ENCODE peak calls at places on chromosomes 2 and 18, in eight cellular contexts. E is CD8-positive, alpha-beta T cell; P is IMR-90; O is coronary artery; W is esophagus squamous epithelium; C is AG09309; R is upper lobe of right lung; A is endodermal cell. F is an unnamed sample.

GRCh38 chr2:262117-262516 is 1.7 kb downstream of the SH3YL1 start:
- DNase-seq in E (no peak), P (no peak), O (no peak), W (no peak), C (no peak), R (no peak), A (no peak), F (no peak)

GRCh38 chr2:217095511-217096205 is 235.8 kb upstream of the TNP1 start:
- DNase-seq in E (no peak), P (no peak), O (no peak), W (no peak), C (no peak), R (no peak), A (no peak), F (no peak)

GRCh38 chr2:70089220-70089945 is 2.1 kb downstream of the PCBP1 start:
- DNase-seq in E (no peak), P (no peak), O (no peak), W (no peak), C (no peak), R (no peak), A (peak; percentile 84), F (peak; percentile 20)

GRCh38 chr2:53740170-53740569 is 27.4 kb upstream of the CHAC2 start:
- DNase-seq in E (no peak), P (peak; percentile 64), O (no peak), W (no peak), C (no peak), R (no peak), A (no peak), F (peak; percentile 52)

GRCh38 chr2:120673571-120674061 is 62.1 kb upstream of the GLI2 start:
- DNase-seq in E (no peak), P (no peak), O (peak; percentile 40), W (no peak), C (no peak), R (no peak), A (no peak), F (no peak)

GRCh38 chr2:134056226-134056625 is 197.6 kb upstream of the MGAT5 start:
- DNase-seq in E (no peak), P (no peak), O (no peak), W (no peak), C (no peak), R (no peak), A (no peak), F (no peak)

GRCh38 chr18:77131100-77131651 is 1.4 kb downstream of the MBP start:
- DNase-seq in E (no peak), P (no peak), O (no peak), W (no peak), C (no peak), R (peak; percentile 89), A (no peak), F (peak; percentile 43)

GRCh38 chr2:108588070-108588668 is 53.9 kb downstream of the LIMS1 start:
- DNase-seq in E (no peak), P (no peak), O (no peak), W (no peak), C (no peak), R (no peak), A (no peak), F (peak; percentile 43)

GRCh38 chr2:180991820-180992219 is 11.4 kb downstream of the UBE2E3 start:
- DNase-seq in E (no peak), P (no peak), O (no peak), W (no peak), C (no peak), R (no peak), A (no peak), F (no peak)

GRCh38 chr2:180992994-180993393 is 12.6 kb downstream of the UBE2E3 start:
- DNase-seq in E (no peak), P (no peak), O (no peak), W (no peak), C (no peak), R (no peak), A (no peak), F (no peak)

GRCh38 chr2:180990337-180990736 is 9.9 kb downstream of the UBE2E3 start:
- DNase-seq in E (no peak), P (no peak), O (no peak), W (no peak), C (no peak), R (no peak), A (no peak), F (peak; percentile 38)

GRCh38 chr2:180990794-180991193 is 10.4 kb downstream of the UBE2E3 start:
- DNase-seq in E (no peak), P (no peak), O (no peak), W (no peak), C (no peak), R (no peak), A (no peak), F (no peak)

DNA sequence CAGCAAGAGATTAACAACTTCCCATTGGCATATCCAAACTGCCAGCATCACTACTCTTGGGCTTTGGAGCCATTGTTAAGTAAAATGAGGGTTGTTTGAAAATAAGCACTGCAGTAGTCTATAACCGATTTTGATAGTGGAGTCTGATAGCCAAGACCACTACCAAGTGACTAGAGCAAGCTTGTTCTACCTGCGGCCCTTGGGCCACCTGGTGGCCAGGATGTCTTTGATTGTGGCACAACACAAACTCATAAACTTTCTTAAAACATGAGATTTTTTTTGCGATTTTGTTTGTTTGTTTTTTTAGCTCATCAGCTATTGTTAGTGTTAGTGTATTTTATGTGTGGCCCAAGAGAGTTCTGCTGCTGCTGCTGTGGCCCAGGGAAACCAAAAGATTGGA is 11.0 kb downstream of the UBE2E3 start:
- DNase-seq in E (no peak), P (no peak), O (no peak), W (no peak), C (no peak), R (no peak), A (no peak), F (no peak)
- TF ChIP-seq CTCF in E (no peak), P (no peak), O (no peak), W (no peak), C (no peak), R (no peak), A (peak; percentile 63), F (no peak)

GRCh38 chr2:137262600-137262999 is 497.3 kb downstream of the THSD7B start:
- DNase-seq in E (no peak), P (no peak), O (no peak), W (no peak), C (no peak), R (no peak), A (no peak), F (no peak)

DNA sequence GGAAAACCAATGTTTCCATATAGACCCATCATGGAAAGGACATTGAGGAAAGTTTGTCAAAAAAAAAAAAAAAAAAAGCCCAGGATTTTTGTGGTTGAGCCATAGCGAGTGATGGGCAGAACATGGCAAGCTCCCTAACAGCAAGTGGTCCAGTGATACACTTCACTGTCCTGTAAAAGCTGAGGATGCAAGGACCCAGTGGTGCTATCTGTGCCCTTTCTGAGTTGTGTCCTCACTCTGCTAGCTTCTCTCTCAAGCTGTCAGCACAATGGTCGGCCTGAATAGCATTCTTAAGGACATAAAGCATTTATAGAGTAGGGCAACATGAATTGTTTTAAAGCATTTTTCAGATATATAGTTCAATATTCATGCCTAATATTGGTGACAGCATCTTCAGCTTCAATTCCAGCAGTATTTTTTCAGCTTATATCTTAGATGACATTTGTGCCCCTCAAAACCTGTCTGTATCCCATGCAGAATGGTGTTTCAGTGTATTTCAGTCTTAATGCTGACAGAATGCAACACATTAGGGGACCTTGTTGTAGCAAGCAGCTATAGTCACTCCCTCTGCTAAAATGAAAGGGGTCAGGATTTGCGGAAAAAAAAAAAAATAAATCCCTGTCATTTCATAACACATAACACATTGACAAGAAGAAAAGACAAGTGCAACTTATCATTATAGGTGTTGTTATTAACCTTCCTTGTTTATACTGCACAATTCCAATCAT is 496.7 kb downstream of the THSD7B start:
- DNase-seq in E (no peak), P (no peak), O (no peak), W (no peak), C (no peak), R (no peak), A (no peak), F (no peak)
- H3K4me3 ChIP-seq in E (no peak overlapping the region), P (no peak overlapping the region), O (no peak overlapping the region), W (no peak overlapping the region), C (no peak overlapping the region), R (no peak overlapping the region), A (no peak overlapping the region), F (no peak overlapping the region)

DNA sequence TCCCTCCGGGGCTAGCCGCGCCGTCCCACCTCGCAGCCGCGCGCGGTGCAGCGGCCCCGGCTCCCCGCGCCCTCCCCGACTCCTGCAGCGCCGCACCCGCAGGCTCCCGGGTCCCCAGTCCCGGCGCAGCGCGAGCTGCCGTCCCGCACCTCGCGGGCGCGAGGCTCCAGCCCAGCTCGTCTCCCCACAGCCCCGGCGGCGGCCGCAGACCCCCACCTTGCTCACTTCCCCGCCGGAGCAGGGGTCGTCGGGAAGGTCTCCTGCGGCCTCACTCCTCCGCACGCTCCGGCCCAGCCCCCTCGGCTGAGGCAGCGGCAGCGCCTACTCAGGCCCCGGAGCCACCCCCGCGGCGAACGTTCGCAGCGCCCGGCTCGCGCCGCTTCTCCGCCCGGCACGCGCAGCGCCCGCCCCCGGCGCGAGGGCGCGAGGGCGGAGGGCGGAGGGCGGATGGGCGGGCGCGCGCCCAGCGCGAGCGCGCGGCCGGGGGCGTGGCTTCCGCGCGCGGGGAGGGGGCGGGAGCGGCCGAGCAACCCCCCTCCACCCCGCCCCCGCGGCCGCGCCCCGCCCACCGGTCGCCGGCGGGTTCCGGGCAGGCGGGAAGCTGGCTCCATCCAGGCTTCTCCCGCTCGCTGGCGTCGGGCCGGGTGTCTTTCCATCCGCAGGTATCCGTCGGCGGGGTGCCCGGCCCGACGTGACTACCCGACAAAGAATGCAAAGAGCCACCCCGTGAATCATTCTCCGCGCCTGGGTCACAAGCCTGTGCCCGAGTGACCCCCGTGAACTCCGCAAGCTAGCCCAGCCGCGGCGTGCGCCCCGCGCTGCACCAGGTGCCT is at the start of gene DTNB:
- DNase-seq in E (peak; percentile 52), P (peak; percentile 54), O (peak; percentile 87), W (peak; percentile 16), C (no peak), R (peak; percentile 90), A (peak; percentile 91), F (peak; percentile 51)
- TF ChIP-seq CTCF in E (no peak), P (no peak), O (no peak), W (no peak), C (no peak), R (no peak), A (peak; percentile 5), F (no peak)

GRCh38 chr18:21243041-21243431 is 1.0 kb downstream of the GREB1L start:
- DNase-seq in E (no peak), P (no peak), O (no peak), W (no peak), C (no peak), R (no peak), A (peak; percentile 62), F (peak; percentile 21)

GRCh38 chr18:21241224-21242131 is 554 bp upstream of the GREB1L start:
- DNase-seq in E (no peak), P (no peak), O (no peak), W (no peak), C (no peak), R (no peak), A (peak; percentile 69), F (peak; percentile 21)

DNA sequence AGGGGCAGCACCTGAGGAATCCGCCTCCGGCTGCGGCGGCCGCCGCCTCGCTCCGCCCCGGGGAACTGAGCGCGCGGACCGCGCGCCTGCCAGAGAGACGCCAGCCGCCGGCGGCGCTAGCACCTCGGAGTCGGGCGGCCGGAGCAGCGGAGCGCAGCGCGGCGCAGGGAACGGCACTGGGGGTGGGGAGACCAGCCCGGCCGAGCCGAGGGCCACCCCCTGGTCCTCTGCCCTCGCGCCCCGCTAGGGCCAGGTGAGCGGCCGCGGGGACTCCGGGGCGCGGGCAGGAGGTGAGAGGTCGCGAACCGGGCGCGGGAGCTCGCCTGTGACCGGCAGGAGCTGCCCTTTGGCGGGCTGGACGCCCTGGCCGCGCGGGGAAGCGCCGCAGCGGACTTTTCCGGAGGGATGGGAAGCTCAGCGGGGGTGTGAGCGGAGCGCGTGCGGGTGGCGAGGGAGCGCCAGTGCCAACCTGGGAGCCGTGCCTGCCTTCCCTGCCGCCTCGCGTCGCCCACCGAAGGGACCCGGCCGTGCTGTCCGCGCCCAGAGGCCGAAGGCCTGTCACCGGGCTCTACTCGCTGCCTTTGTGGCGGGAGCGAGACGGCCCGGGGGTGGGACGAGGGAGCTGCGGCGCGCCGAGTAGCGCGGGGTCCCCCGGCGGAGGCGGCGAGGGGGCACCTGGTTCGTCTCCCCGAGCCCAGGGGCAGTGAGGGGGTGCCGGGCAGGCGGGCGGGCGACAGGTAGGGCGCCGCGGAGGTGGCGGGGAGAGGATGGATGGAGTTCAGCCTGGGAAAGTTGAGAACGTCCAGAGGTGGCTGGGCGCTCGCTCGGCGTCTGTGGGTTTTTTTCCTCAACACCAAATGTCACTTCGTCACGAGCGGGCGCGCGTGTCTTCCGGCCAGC is at the start of gene GREB1L:
- DNase-seq in E (no peak), P (no peak), O (no peak), W (no peak), C (no peak), R (peak; percentile 72), A (peak; percentile 89), F (peak; percentile 59)
- H3K4me3 ChIP-seq in E (no peak within 1 kb of the TSS), P (peak within 1 kb of the TSS; percentile 30), O (peak within 1 kb of the TSS; percentile 88), W (peak within 1 kb of the TSS; percentile 26), C (peak within 1 kb of the TSS; percentile 8), R (peak within 1 kb of the TSS; percentile 50), A (peak within 1 kb of the TSS; percentile 81), F (peak within 1 kb of the TSS; percentile 67)

F was measured in fibroblast of mammary gland.